ENCODE peak calls at places on chromosomes 5 and 9, in ten cellular contexts. One of them, this sample, is unnamed.

GRCh38 chr9:20297646-20298084 is 324.6 kb downstream of the MLLT3 start:
- DNase-seq in brain microvascular endothelial cell: peak; percentile 90
- DNase-seq in kidney: no peak
- DNase-seq in AG10803: peak; percentile 38
- DNase-seq in OCI-LY7: no peak
- DNase-seq in osteoblast: peak; percentile 78
- DNase-seq in AG04450: peak; percentile 68
- DNase-seq in mucosa of descending colon: no peak
- DNase-seq in BE2C: no peak
- DNase-seq in GM23338: no peak
- DNase-seq in this sample: no peak

GRCh38 chr5:180116441-180117377 is 45.1 kb upstream of the RNF130 start:
- DNase-seq in brain microvascular endothelial cell: no peak
- DNase-seq in kidney: peak; percentile 57
- DNase-seq in AG10803: no peak
- DNase-seq in OCI-LY7: no peak
- DNase-seq in osteoblast: peak; percentile 66
- DNase-seq in AG04450: no peak
- DNase-seq in mucosa of descending colon: peak; percentile 37
- DNase-seq in BE2C: no peak
- DNase-seq in GM23338: no peak
- DNase-seq in this sample: peak; percentile 31

GRCh38 chr5:42636425-42636824 is 120.2 kb upstream of the CCDC152 start:
- DNase-seq in brain microvascular endothelial cell: no peak
- DNase-seq in kidney: no peak
- DNase-seq in AG10803: no peak
- DNase-seq in OCI-LY7: peak; percentile 10
- DNase-seq in osteoblast: no peak
- DNase-seq in AG04450: no peak
- DNase-seq in mucosa of descending colon: no peak
- DNase-seq in BE2C: no peak
- DNase-seq in GM23338: no peak
- DNase-seq in this sample: peak; percentile 37

GRCh38 chr5:106415541-106415940 is 1255.2 kb downstream of the EFNA5 start:
- DNase-seq in brain microvascular endothelial cell: peak; percentile 93
- DNase-seq in kidney: no peak
- DNase-seq in AG10803: peak; percentile 88
- DNase-seq in OCI-LY7: no peak
- DNase-seq in osteoblast: peak; percentile 61
- DNase-seq in AG04450: peak; percentile 82
- DNase-seq in mucosa of descending colon: no peak
- DNase-seq in BE2C: no peak
- DNase-seq in GM23338: no peak
- DNase-seq in this sample: no peak

GRCh38 chr5:32583582-32584232 is 1.6 kb upstream of the SUB1 start:
- DNase-seq in brain microvascular endothelial cell: no peak
- DNase-seq in kidney: no peak
- DNase-seq in AG10803: no peak
- DNase-seq in OCI-LY7: peak; percentile 78
- DNase-seq in osteoblast: no peak
- DNase-seq in AG04450: no peak
- DNase-seq in mucosa of descending colon: no peak
- DNase-seq in BE2C: no peak
- DNase-seq in GM23338: peak; percentile 57
- DNase-seq in this sample: no peak

GRCh38 chr5:159243385-159243784 is 19.7 kb upstream of the UBLCP1 start:
- DNase-seq in brain microvascular endothelial cell: no peak
- DNase-seq in kidney: no peak
- DNase-seq in AG10803: no peak
- DNase-seq in OCI-LY7: no peak
- DNase-seq in osteoblast: no peak
- DNase-seq in AG04450: no peak
- DNase-seq in mucosa of descending colon: no peak
- DNase-seq in BE2C: no peak
- DNase-seq in GM23338: no peak
- DNase-seq in this sample: no peak

GRCh38 chr5:156391139-156391538 is 64.2 kb downstream of the SGCD start:
- DNase-seq in brain microvascular endothelial cell: no peak
- DNase-seq in kidney: no peak
- DNase-seq in AG10803: peak; percentile 20
- DNase-seq in OCI-LY7: no peak
- DNase-seq in osteoblast: peak; percentile 9
- DNase-seq in AG04450: peak; percentile 85
- DNase-seq in mucosa of descending colon: no peak
- DNase-seq in BE2C: no peak
- DNase-seq in GM23338: no peak
- DNase-seq in this sample: no peak

GRCh38 chr5:178069909-178070308 is 43.4 kb upstream of the N4BP3 start:
- DNase-seq in brain microvascular endothelial cell: peak; percentile 25
- DNase-seq in kidney: no peak
- DNase-seq in AG10803: no peak
- DNase-seq in OCI-LY7: peak; percentile 82
- DNase-seq in osteoblast: peak; percentile 77
- DNase-seq in AG04450: no peak
- DNase-seq in mucosa of descending colon: no peak
- DNase-seq in BE2C: peak; percentile 57
- DNase-seq in GM23338: peak; percentile 90
- DNase-seq in this sample: no peak

GRCh38 chr5:157252741-157253465 is 13.0 kb upstream of the CYFIP2 start:
- DNase-seq in brain microvascular endothelial cell: peak; percentile 44
- DNase-seq in kidney: no peak
- DNase-seq in AG10803: peak; percentile 46
- DNase-seq in OCI-LY7: peak; percentile 77
- DNase-seq in osteoblast: no peak
- DNase-seq in AG04450: no peak
- DNase-seq in mucosa of descending colon: no peak
- DNase-seq in BE2C: no peak
- DNase-seq in GM23338: no peak
- DNase-seq in this sample: no peak

DNA sequence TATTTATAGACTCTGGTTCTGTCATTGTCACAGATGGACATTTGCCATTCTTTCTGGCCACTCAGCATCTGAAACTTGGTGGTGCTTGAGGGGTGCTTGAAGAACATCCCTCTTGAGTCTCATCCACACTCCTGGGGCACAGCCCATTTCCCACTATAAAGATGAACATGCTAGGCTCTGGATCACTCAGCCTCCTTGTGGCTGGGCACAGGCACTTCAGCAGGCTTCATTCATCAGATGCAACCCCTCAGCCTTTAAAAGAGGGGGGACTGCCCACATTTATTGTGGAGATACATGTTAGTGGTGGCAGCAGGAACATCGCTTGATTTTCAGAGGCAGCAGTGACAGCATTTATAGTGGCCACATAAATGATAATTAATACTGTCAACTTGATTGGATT is 124.7 kb upstream of the NIPBL start:
- DNase-seq in brain microvascular endothelial cell: no peak
- DNase-seq in kidney: no peak
- DNase-seq in AG10803: no peak
- DNase-seq in OCI-LY7: no peak
- DNase-seq in osteoblast: no peak
- DNase-seq in AG04450: no peak
- DNase-seq in mucosa of descending colon: no peak
- DNase-seq in BE2C: no peak
- DNase-seq in GM23338: peak; percentile 69
- DNase-seq in this sample: no peak
- TF ChIP-seq CTCF in brain microvascular endothelial cell: peak; percentile 50
- TF ChIP-seq CTCF in kidney: no peak
- TF ChIP-seq CTCF in AG10803: peak; percentile 12
- TF ChIP-seq CTCF in OCI-LY7: no peak
- TF ChIP-seq CTCF in osteoblast: peak; percentile 11
- TF ChIP-seq CTCF in AG04450: peak; percentile 20
- TF ChIP-seq CTCF in mucosa of descending colon: no peak
- TF ChIP-seq CTCF in BE2C: peak; percentile 27
- TF ChIP-seq CTCF in GM23338: peak; percentile 58
- TF ChIP-seq CTCF in this sample: no peak

GRCh38 chr5:100902406-100903035 is 561 bp downstream of the ST8SIA4 start:
- DNase-seq in brain microvascular endothelial cell: no peak
- DNase-seq in kidney: no peak
- DNase-seq in AG10803: no peak
- DNase-seq in OCI-LY7: no peak
- DNase-seq in osteoblast: peak; percentile 48
- DNase-seq in AG04450: no peak
- DNase-seq in mucosa of descending colon: peak; percentile 31
- DNase-seq in BE2C: no peak
- DNase-seq in GM23338: peak; percentile 61
- DNase-seq in this sample: no peak

GRCh38 chr5:100903036-100903887 is at the start of gene ST8SIA4:
- DNase-seq in brain microvascular endothelial cell: peak; percentile 62
- DNase-seq in kidney: peak; percentile 92
- DNase-seq in AG10803: no peak
- DNase-seq in OCI-LY7: peak; percentile 94
- DNase-seq in osteoblast: peak; percentile 80
- DNase-seq in AG04450: peak; percentile 8
- DNase-seq in mucosa of descending colon: peak; percentile 95
- DNase-seq in BE2C: peak; percentile 87
- DNase-seq in GM23338: peak; percentile 91
- DNase-seq in this sample: peak; percentile 6

GRCh38 chr5:100900796-100901731 is 2.0 kb downstream of the ST8SIA4 start:
- DNase-seq in brain microvascular endothelial cell: peak; percentile 45
- DNase-seq in kidney: peak; percentile 92
- DNase-seq in AG10803: peak; percentile 7
- DNase-seq in OCI-LY7: peak; percentile 95
- DNase-seq in osteoblast: peak; percentile 76
- DNase-seq in AG04450: no peak
- DNase-seq in mucosa of descending colon: peak; percentile 90
- DNase-seq in BE2C: peak; percentile 76
- DNase-seq in GM23338: peak; percentile 88
- DNase-seq in this sample: no peak

GRCh38 chr5:100900142-100900795 is 2.8 kb downstream of the ST8SIA4 start:
- DNase-seq in brain microvascular endothelial cell: peak; percentile 43
- DNase-seq in kidney: peak; percentile 75
- DNase-seq in AG10803: no peak
- DNase-seq in OCI-LY7: peak; percentile 80
- DNase-seq in osteoblast: peak; percentile 62
- DNase-seq in AG04450: no peak
- DNase-seq in mucosa of descending colon: peak; percentile 58
- DNase-seq in BE2C: peak; percentile 47
- DNase-seq in GM23338: peak; percentile 57
- DNase-seq in this sample: no peak

DNA sequence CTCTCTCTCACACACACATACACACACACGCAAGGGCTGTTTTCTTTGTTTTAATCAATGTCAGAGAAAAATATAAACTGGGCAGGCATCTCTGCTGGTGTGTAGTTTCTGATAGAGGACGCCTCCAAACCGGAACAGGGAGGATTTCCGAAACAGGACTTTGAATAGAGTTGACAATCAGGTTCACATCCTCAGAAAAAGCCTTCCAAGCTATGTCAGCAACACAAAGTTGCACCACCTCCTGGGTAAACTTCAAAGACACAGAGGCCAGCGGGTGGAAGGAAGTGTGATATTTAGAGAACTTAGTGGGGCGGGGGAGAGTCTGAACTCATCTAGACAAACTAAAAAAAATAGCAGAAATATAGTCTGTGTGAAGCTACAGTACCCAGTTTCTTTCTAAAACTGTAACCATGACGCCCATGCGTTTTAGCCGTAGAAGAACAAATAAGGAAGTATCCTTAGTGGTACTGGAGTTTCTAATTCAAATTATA is 1.2 kb downstream of the ST8SIA4 start:
- DNase-seq in brain microvascular endothelial cell: no peak
- DNase-seq in kidney: no peak
- DNase-seq in AG10803: no peak
- DNase-seq in OCI-LY7: peak; percentile 88
- DNase-seq in osteoblast: no peak
- DNase-seq in AG04450: no peak
- DNase-seq in mucosa of descending colon: peak; percentile 36
- DNase-seq in BE2C: no peak
- DNase-seq in GM23338: peak; percentile 2
- DNase-seq in this sample: no peak
- H3K4me3 ChIP-seq in brain microvascular endothelial cell: peak overlapping the region; percentile 72
- H3K4me3 ChIP-seq in kidney: peak overlapping the region; percentile 74
- H3K4me3 ChIP-seq in AG10803: no peak overlapping the region
- H3K4me3 ChIP-seq in OCI-LY7: peak overlapping the region; percentile 87
- H3K4me3 ChIP-seq in osteoblast: peak overlapping the region; percentile 75
- H3K4me3 ChIP-seq in AG04450: no peak overlapping the region
- H3K4me3 ChIP-seq in mucosa of descending colon: no peak overlapping the region
- H3K4me3 ChIP-seq in BE2C: peak overlapping the region; percentile 67
- H3K4me3 ChIP-seq in GM23338: peak overlapping the region; percentile 73
- H3K4me3 ChIP-seq in this sample: no peak overlapping the region

DNA sequence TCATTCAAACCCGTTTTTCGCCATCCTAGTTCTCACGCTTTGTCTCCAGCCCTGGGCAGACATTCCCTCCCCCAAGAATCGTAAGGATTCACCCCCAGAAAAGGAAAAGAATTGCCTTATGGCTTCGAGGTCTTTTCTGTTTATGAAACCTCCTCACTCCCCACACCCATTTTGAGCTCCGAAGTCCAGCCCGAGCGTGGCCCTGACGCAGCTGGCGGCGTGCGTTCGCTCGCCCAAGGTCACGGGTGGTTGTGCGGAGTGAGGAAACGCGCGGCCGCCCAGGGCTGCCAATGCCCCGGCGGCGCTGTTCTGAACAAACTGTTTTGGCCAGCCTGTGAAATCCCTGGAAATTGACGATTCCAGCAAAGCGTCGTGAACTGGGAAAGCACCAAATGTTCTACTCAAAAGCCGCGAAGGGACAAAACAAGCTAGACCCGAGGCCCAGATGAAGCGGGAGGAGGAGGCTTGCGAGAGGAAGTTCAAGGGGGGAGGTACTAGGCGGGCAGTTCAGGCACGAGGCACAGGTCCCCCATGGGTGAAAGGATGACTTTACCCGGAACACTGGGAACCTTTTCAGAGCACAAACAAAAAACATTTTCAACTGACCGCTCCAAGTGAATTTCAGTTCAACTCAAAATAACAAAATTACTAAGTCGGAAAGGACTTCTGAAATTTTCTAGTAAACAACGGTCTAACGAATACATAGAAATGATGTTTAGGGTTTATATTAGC is 683 bp upstream of the ZFAND5 start:
- DNase-seq in brain microvascular endothelial cell: peak; percentile 81
- DNase-seq in kidney: peak; percentile 96
- DNase-seq in AG10803: peak; percentile 87
- DNase-seq in OCI-LY7: peak; percentile 62
- DNase-seq in osteoblast: peak; percentile 93
- DNase-seq in AG04450: peak; percentile 60
- DNase-seq in mucosa of descending colon: peak; percentile 90
- DNase-seq in BE2C: peak; percentile 70
- DNase-seq in GM23338: peak; percentile 79
- DNase-seq in this sample: peak; percentile 70
- TF ChIP-seq CTCF in brain microvascular endothelial cell: peak; percentile 36
- TF ChIP-seq CTCF in kidney: no peak
- TF ChIP-seq CTCF in AG10803: peak; percentile 31
- TF ChIP-seq CTCF in OCI-LY7: peak; percentile 15
- TF ChIP-seq CTCF in osteoblast: peak; percentile 28
- TF ChIP-seq CTCF in AG04450: peak; percentile 28
- TF ChIP-seq CTCF in mucosa of descending colon: no peak
- TF ChIP-seq CTCF in BE2C: no peak
- TF ChIP-seq CTCF in GM23338: no peak
- TF ChIP-seq CTCF in this sample: peak; percentile 23

DNA sequence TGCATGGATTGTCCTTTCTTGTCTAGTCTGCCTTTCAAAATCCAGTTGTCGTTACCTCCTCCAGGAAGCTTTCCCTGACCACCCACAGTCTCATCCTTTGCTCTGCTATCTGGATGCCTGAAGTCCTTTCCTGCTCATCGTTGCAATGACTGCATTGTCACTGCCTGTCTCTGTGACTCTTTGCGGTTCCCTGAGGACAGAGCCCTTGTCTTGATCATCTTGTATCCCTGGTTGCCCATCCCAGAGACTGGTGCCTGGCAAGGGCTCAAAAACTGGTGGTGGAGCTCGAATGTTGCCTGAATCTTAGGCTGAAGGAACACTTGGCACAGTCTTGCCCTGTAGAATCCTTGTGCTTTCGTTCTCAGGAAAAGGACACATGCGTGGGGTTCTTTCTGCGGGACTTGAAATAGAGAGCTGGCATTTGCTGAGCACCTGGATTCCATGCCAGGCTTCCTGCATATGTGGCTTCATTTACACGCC is 2.4 kb downstream of the NEURL1B start:
- DNase-seq in brain microvascular endothelial cell: no peak
- DNase-seq in kidney: no peak
- DNase-seq in AG10803: no peak
- DNase-seq in OCI-LY7: no peak
- DNase-seq in osteoblast: peak; percentile 52
- DNase-seq in AG04450: no peak
- DNase-seq in mucosa of descending colon: no peak
- DNase-seq in BE2C: no peak
- DNase-seq in GM23338: no peak
- DNase-seq in this sample: no peak
- H3K4me3 ChIP-seq in brain microvascular endothelial cell: no peak overlapping the region
- H3K4me3 ChIP-seq in kidney: peak overlapping the region; percentile 59
- H3K4me3 ChIP-seq in AG10803: no peak overlapping the region
- H3K4me3 ChIP-seq in OCI-LY7: no peak overlapping the region
- H3K4me3 ChIP-seq in osteoblast: no peak overlapping the region
- H3K4me3 ChIP-seq in AG04450: no peak overlapping the region
- H3K4me3 ChIP-seq in mucosa of descending colon: no peak overlapping the region
- H3K4me3 ChIP-seq in BE2C: no peak overlapping the region
- H3K4me3 ChIP-seq in GM23338: no peak overlapping the region
- H3K4me3 ChIP-seq in this sample: no peak overlapping the region

This sample was measured in LNCaP clone FGC.